ENCODE peak calls at places on chromosomes 5 and 9, in seven cellular contexts. One of them, this sample, is unnamed.

GRCh38 chr5:138979684-138980275 is 104.6 kb upstream of the LRRTM2 start:
- DNase-seq in H1: peak
- DNase-seq in K562: peak
- DNase-seq in HCT116: no peak
- DNase-seq in GM12878: no peak
- DNase-seq in HepG2: no peak
- DNase-seq in SK-N-SH: no peak
- DNase-seq in this sample: no peak

GRCh38 chr9:125763373-125763772 is 16.2 kb downstream of the PBX3 start:
- DNase-seq in K562: peak
- DNase-seq in SK-N-SH: peak
- DNase-seq in HCT116: no peak
- DNase-seq in HepG2: peak
- DNase-seq in GM12878: no peak
- DNase-seq in H1: no peak
- DNase-seq in this sample: peak

GRCh38 chr5:953535-954449 is 54.8 kb upstream of the NKD2 start:
- DNase-seq in GM12878: no peak
- DNase-seq in SK-N-SH: peak
- DNase-seq in H1: no peak
- DNase-seq in HCT116: no peak
- DNase-seq in HepG2: no peak
- DNase-seq in K562: no peak
- DNase-seq in this sample: no peak

GRCh38 chr5:156402387-156402921 is 75.5 kb downstream of the SGCD start:
- DNase-seq in HepG2: no peak
- DNase-seq in H1: no peak
- DNase-seq in K562: peak
- DNase-seq in GM12878: peak
- DNase-seq in HCT116: no peak
- DNase-seq in SK-N-SH: no peak
- DNase-seq in this sample: peak

GRCh38 chr5:159826351-159827222 is 89.7 kb upstream of the ADRA1B start:
- DNase-seq in HepG2: no peak
- DNase-seq in GM12878: peak
- DNase-seq in SK-N-SH: no peak
- DNase-seq in HCT116: peak
- DNase-seq in H1: no peak
- DNase-seq in K562: no peak
- DNase-seq in this sample: no peak

GRCh38 chr5:147751-148150 is 43.5 kb upstream of the LRRC14B start:
- DNase-seq in SK-N-SH: no peak
- DNase-seq in GM12878: no peak
- DNase-seq in HepG2: no peak
- DNase-seq in K562: peak
- DNase-seq in H1: no peak
- DNase-seq in HCT116: no peak
- DNase-seq in this sample: no peak

GRCh38 chr9:132541966-132542830 is 40.2 kb upstream of the BARHL1 start:
- DNase-seq in HepG2: no peak
- DNase-seq in H1: no peak
- DNase-seq in K562: no peak
- DNase-seq in SK-N-SH: no peak
- DNase-seq in HCT116: no peak
- DNase-seq in GM12878: no peak
- DNase-seq in this sample: no peak

GRCh38 chr5:59104400-59105117 is 521.7 kb downstream of the RAB3C start:
- DNase-seq in K562: no peak
- DNase-seq in HCT116: no peak
- DNase-seq in GM12878: no peak
- DNase-seq in HepG2: no peak
- DNase-seq in SK-N-SH: no peak
- DNase-seq in H1: no peak
- DNase-seq in this sample: no peak

GRCh38 chr9:120522558-120522957 is 57.4 kb downstream of the CDK5RAP2 start:
- DNase-seq in HepG2: no peak
- DNase-seq in GM12878: no peak
- DNase-seq in SK-N-SH: no peak
- DNase-seq in HCT116: no peak
- DNase-seq in H1: no peak
- DNase-seq in K562: no peak
- DNase-seq in this sample: no peak

GRCh38 chr5:92222449-92222848 is 839.3 kb upstream of the ARRDC3 start:
- DNase-seq in K562: no peak
- DNase-seq in H1: no peak
- DNase-seq in HCT116: peak
- DNase-seq in HepG2: no peak
- DNase-seq in SK-N-SH: no peak
- DNase-seq in GM12878: no peak
- DNase-seq in this sample: no peak

GRCh38 chr5:539469-540214 is 15.4 kb upstream of the SLC9A3 start:
- DNase-seq in SK-N-SH: no peak
- DNase-seq in K562: no peak
- DNase-seq in GM12878: no peak
- DNase-seq in HepG2: no peak
- DNase-seq in H1: no peak
- DNase-seq in HCT116: no peak
- DNase-seq in this sample: no peak

GRCh38 chr9:35033101-35033500 is 39.3 kb downstream of the VCP start:
- DNase-seq in GM12878: no peak
- DNase-seq in HCT116: no peak
- DNase-seq in H1: no peak
- DNase-seq in K562: no peak
- DNase-seq in SK-N-SH: no peak
- DNase-seq in HepG2: no peak
- DNase-seq in this sample: no peak

DNA sequence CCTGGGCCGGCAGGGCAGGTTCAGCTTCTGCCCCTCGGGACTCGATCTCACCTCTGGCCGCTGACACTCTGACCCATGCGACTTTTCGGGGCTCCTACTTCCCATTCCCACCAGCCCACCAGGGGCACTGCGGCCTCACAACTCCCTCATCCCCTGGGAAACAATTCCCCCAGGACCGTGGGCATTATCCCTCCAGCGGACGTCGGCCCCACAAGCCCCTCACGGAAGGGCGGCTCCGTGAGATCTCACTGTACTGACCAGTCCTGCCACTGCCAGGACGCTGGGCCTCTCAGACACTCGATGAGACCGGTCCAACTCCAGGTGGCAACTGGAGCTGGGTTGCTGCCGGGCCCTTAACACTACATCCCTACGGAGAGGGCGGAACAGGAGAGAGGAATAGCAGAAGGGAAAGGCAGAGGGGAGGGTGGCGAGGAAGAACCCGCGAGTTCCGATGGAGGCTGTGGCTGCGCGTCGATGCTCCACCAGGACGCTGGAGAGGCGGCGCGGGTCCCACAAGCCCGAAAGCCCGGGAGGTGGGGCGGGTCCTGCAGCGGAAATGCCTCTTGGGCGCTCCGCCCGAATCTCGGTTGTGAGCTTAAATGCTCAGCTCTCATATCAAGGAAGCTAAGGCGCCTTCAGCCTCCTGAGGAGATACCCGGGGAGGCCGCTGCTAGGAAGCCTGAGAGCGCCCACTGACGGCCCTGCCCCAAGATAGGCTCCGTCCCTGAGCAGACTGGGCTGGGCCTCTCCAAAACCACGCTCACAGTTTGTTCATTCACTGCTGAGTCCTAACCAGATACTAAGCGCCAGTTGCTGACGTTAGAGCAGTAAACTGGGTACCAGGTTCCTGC is 36.3 kb downstream of the VCP start:
- DNase-seq in K562: no peak
- DNase-seq in GM12878: no peak
- DNase-seq in H1: no peak
- DNase-seq in HCT116: no peak
- DNase-seq in SK-N-SH: no peak
- DNase-seq in HepG2: no peak
- DNase-seq in this sample: no peak
- TF ChIP-seq JUND in K562: no peak
- TF ChIP-seq JUND in GM12878: no peak
- TF ChIP-seq JUND in H1: no peak
- TF ChIP-seq JUND in HCT116: no peak
- TF ChIP-seq JUND in SK-N-SH: no peak
- TF ChIP-seq JUND in HepG2: no peak
- TF ChIP-seq JUND in this sample: no peak

GRCh38 chr9:134169166-134169565 is 4.8 kb upstream of the RNU6ATAC start:
- DNase-seq in SK-N-SH: no peak
- DNase-seq in K562: no peak
- DNase-seq in HepG2: no peak
- DNase-seq in HCT116: no peak
- DNase-seq in GM12878: no peak
- DNase-seq in H1: no peak
- DNase-seq in this sample: no peak

GRCh38 chr9:134165357-134166315 is 1.3 kb upstream of the RNU6ATAC start:
- DNase-seq in SK-N-SH: peak
- DNase-seq in GM12878: no peak
- DNase-seq in HCT116: peak
- DNase-seq in HepG2: no peak
- DNase-seq in K562: peak
- DNase-seq in H1: no peak
- DNase-seq in this sample: no peak

GRCh38 chr9:134168731-134169130 is 4.4 kb upstream of the RNU6ATAC start:
- DNase-seq in K562: peak
- DNase-seq in GM12878: no peak
- DNase-seq in HepG2: peak
- DNase-seq in SK-N-SH: no peak
- DNase-seq in HCT116: no peak
- DNase-seq in H1: no peak
- DNase-seq in this sample: no peak

GRCh38 chr9:134166374-134166773 is 2.0 kb upstream of the RNU6ATAC start:
- DNase-seq in K562: no peak
- DNase-seq in GM12878: no peak
- DNase-seq in H1: no peak
- DNase-seq in HCT116: no peak
- DNase-seq in HepG2: no peak
- DNase-seq in SK-N-SH: no peak
- DNase-seq in this sample: no peak

DNA sequence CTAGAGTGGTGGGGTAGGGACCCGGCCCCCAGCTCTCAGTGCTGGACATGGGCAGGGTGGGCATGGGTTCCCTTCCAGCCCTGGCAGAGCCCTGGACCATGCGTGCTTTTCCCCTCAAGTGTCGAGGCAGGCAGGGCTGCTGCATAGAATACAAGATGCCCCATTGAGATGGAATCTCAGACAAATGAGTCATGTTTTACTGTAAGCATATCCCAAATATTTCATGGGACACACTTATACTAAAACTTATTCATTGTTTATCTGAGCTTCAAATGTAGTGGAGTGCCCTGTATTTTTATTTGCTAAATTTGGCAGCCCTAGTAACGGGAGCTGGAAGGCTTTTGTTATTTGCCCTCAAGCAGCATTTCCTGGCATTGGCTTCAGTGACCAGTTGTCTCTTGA is 3.2 kb upstream of the RNU6ATAC start:
- DNase-seq in HepG2: no peak
- DNase-seq in K562: no peak
- DNase-seq in HCT116: no peak
- DNase-seq in SK-N-SH: no peak
- DNase-seq in GM12878: no peak
- DNase-seq in H1: no peak
- DNase-seq in this sample: no peak
- TF ChIP-seq JUND in HepG2: no peak
- TF ChIP-seq JUND in K562: no peak
- TF ChIP-seq JUND in HCT116: no peak
- TF ChIP-seq JUND in SK-N-SH: no peak
- TF ChIP-seq JUND in GM12878: no peak
- TF ChIP-seq JUND in H1: no peak
- TF ChIP-seq JUND in this sample: no peak

GRCh38 chr9:87214991-87215390 is 267.7 kb upstream of the GAS1 start:
- DNase-seq in GM12878: no peak
- DNase-seq in H1: no peak
- DNase-seq in HepG2: no peak
- DNase-seq in SK-N-SH: no peak
- DNase-seq in K562: no peak
- DNase-seq in HCT116: no peak
- DNase-seq in this sample: no peak

GRCh38 chr9:87216036-87216435 is 268.7 kb upstream of the GAS1 start:
- DNase-seq in H1: no peak
- DNase-seq in SK-N-SH: no peak
- DNase-seq in HepG2: no peak
- DNase-seq in K562: no peak
- DNase-seq in HCT116: no peak
- DNase-seq in GM12878: no peak
- DNase-seq in this sample: no peak

GRCh38 chr9:87213948-87214347 is 266.6 kb upstream of the GAS1 start:
- DNase-seq in K562: no peak
- DNase-seq in SK-N-SH: no peak
- DNase-seq in HCT116: no peak
- DNase-seq in H1: no peak
- DNase-seq in HepG2: no peak
- DNase-seq in GM12878: no peak
- DNase-seq in this sample: no peak

GRCh38 chr9:87217056-87217455 is 269.8 kb upstream of the GAS1 start:
- DNase-seq in HCT116: no peak
- DNase-seq in H1: no peak
- DNase-seq in K562: no peak
- DNase-seq in HepG2: no peak
- DNase-seq in SK-N-SH: no peak
- DNase-seq in GM12878: no peak
- DNase-seq in this sample: no peak

DNA sequence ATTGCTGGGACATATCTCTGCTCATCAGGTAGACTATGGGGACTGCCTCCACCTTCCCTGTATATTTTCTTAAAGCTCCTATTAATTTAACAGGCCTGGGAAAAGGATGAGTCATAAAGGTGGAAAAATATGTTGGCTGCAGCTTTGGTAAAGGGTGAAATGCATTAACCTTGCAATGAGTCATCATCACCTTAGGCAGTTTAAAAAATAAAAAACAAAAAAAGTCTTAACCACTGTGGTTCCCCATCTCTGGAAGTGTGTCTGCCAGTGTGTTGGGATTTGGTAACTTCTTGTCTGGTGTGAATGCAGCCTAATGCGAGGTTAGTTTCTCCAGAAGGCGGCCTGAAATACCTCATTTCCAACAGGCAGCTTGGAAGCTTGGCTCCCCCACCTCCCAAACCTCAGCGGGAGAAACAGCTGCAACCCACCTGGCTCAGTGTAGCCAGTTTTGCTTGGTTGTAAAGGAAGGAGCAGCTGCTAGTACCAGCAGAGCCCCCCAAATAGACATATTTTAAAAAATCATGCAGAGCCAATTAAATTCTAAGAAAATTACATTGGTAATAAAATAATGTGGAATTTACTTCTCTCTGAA is 265.4 kb upstream of the GAS1 start:
- DNase-seq in GM12878: no peak
- DNase-seq in HCT116: peak
- DNase-seq in SK-N-SH: no peak
- DNase-seq in H1: no peak
- DNase-seq in K562: no peak
- DNase-seq in HepG2: no peak
- DNase-seq in this sample: peak
- TF ChIP-seq JUND in GM12878: no peak
- TF ChIP-seq JUND in HCT116: peak
- TF ChIP-seq JUND in SK-N-SH: peak
- TF ChIP-seq JUND in H1: peak
- TF ChIP-seq JUND in K562: peak
- TF ChIP-seq JUND in HepG2: no peak
- TF ChIP-seq JUND in this sample: no peak

DNA sequence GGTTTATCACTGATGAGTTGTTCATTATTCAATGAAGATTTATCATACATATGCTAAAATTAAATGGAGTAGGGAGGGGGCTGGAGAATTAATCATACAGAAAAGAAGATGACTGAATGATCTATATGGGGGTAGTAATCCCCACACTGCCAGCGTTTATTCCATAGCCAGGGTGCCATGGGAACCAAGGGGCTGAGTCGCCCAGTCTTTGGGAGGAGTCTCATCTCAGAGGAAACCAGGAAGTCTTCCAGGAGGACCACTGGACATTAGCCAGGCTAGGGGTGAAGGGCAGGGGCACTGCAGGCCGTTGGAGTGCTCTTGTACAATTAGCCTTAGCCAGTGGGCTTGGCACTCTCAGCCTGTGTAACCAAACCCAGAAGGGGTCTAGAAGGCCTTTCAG is 226.5 kb downstream of the ARL15 start:
- DNase-seq in GM12878: no peak
- DNase-seq in HCT116: no peak
- DNase-seq in SK-N-SH: no peak
- DNase-seq in K562: no peak
- DNase-seq in HepG2: no peak
- DNase-seq in H1: no peak
- DNase-seq in this sample: no peak
- TF ChIP-seq JUND in GM12878: no peak
- TF ChIP-seq JUND in HCT116: no peak
- TF ChIP-seq JUND in SK-N-SH: no peak
- TF ChIP-seq JUND in K562: no peak
- TF ChIP-seq JUND in HepG2: no peak
- TF ChIP-seq JUND in H1: no peak
- TF ChIP-seq JUND in this sample: no peak